ENCODE peak calls at places on chromosomes 13 and 19, in seven cellular contexts. R, I, S, H, E, Z and Q are unnamed samples.

GRCh38 chr19:7801020-7801570 is 28.9 kb upstream of the EVI5L start:
- DNase-seq in R (no peak), I (no peak), S (no peak), H (no peak), E (no peak), Z (no peak), Q (no peak)

GRCh38 chr19:11887618-11888531 is at the start of gene ZNF69:
- DNase-seq in R (peak; percentile 82), I (peak; percentile 94), S (peak; percentile 43), H (peak; percentile 63), E (peak; percentile 92), Z (peak; percentile 89), Q (peak; percentile 91)

GRCh38 chr13:33514362-33514761 is 228.8 kb upstream of the STARD13 start:
- DNase-seq in R (no peak), I (no peak), S (no peak), H (no peak), E (no peak), Z (no peak), Q (no peak)

GRCh38 chr13:79457948-79458347 is 23.0 kb upstream of the NDFIP2 start:
- DNase-seq in R (peak; percentile 71), I (no peak), S (no peak), H (peak; percentile 77), E (no peak), Z (no peak), Q (no peak)

GRCh38 chr19:18046066-18046718 is 38.2 kb downstream of the ARRDC2 start:
- DNase-seq in R (peak; percentile 55), I (peak; percentile 43), S (no peak), H (peak; percentile 50), E (no peak), Z (peak; percentile 55), Q (peak; percentile 81)

GRCh38 chr13:24995225-24995804 is 100.6 kb upstream of the PABPC3 start:
- DNase-seq in R (peak; percentile 90), I (peak; percentile 76), S (peak; percentile 32), H (peak; percentile 89), E (no peak), Z (peak; percentile 62), Q (peak; percentile 63)

GRCh38 chr19:2038284-2039081 is 12.6 kb downstream of the MKNK2 start:
- DNase-seq in R (no peak), I (no peak), S (no peak), H (no peak), E (no peak), Z (no peak), Q (peak; percentile 46)

GRCh38 chr19:38737297-38737865 is 6.9 kb downstream of the CAPN12 start:
- DNase-seq in R (no peak), I (no peak), S (no peak), H (no peak), E (no peak), Z (no peak), Q (no peak)

GRCh38 chr13:59879281-59879680 is 284.4 kb downstream of the DIAPH3 start:
- DNase-seq in R (peak; percentile 5), I (no peak), S (no peak), H (peak; percentile 5), E (no peak), Z (no peak), Q (no peak)

GRCh38 chr13:89269737-89270136 is 1598.6 kb downstream of the SLITRK5 start:
- DNase-seq in R (no peak), I (no peak), S (no peak), H (no peak), E (no peak), Z (no peak), Q (no peak)

GRCh38 chr13:114096811-114097503 is 35.5 kb downstream of the RASA3 start:
- DNase-seq in R (no peak), I (no peak), S (no peak), H (no peak), E (peak; percentile 56), Z (no peak), Q (peak; percentile 63)

GRCh38 chr13:24043590-24044350 is 116.8 kb upstream of the SPATA13 start:
- DNase-seq in R (no peak), I (no peak), S (no peak), H (no peak), E (no peak), Z (peak; percentile 42), Q (no peak)

GRCh38 chr13:39956036-39956435 is 300.6 kb downstream of the COG6 start:
- DNase-seq in R (no peak), I (no peak), S (no peak), H (no peak), E (no peak), Z (no peak), Q (no peak)

GRCh38 chr19:4581381-4582111 is 22.1 kb upstream of the SEMA6B start:
- DNase-seq in R (peak; percentile 58), I (no peak), S (no peak), H (no peak), E (no peak), Z (peak; percentile 33), Q (no peak)

GRCh38 chr19:5086725-5087439 is 118.0 kb downstream of the KDM4B start:
- DNase-seq in R (no peak), I (no peak), S (no peak), H (no peak), E (no peak), Z (no peak), Q (no peak)

GRCh38 chr13:35917252-35917941 is 213.8 kb downstream of the DCLK1 start:
- DNase-seq in R (peak; percentile 10), I (no peak), S (no peak), H (no peak), E (no peak), Z (no peak), Q (no peak)
- H3K27ac ChIP-seq in R (no peak overlapping the region), I (no peak overlapping the region), S (no peak overlapping the region), H (no peak overlapping the region), E (peak overlapping the region; percentile 36), Z (no peak overlapping the region), Q (no peak overlapping the region)

DNA sequence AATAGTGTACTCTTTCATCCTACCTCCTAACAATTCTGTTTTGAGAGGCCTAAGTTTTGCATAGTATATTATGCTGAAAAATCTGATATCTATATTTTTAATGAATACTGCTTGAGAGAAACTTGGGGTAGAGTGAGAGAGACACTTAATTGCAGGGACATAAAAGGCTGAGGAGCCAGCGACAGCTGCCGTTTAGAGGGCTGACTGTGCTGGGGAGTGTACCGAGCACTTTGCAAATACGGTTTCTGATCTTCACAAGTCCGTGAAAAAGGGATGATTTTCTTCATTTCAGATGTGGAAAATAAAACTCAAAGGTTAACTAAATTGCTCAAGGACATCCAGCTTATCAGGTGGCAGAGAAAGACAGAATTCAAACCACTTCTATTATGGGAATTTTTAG is 97.4 kb downstream of the CAB39L start:
- DNase-seq in R (no peak), I (no peak), S (no peak), H (no peak), E (no peak), Z (no peak), Q (no peak)
- H3K36me3 ChIP-seq in R (no peaks in the 10 kb centered on the region), I (no peaks in the 10 kb centered on the region), S (no peaks in the 10 kb centered on the region), H (no peaks in the 10 kb centered on the region), E (peaks cover 36% of the 10 kb centered on the region), Z (peaks cover 9% of the 10 kb centered on the region), Q (no peaks in the 10 kb centered on the region)

GRCh38 chr13:72696590-72696989 is 30.8 kb downstream of the MZT1 start:
- DNase-seq in R (peak; percentile 34), I (no peak), S (no peak), H (peak; percentile 55), E (no peak), Z (no peak), Q (no peak)

GRCh38 chr13:72694314-72694713 is 33.1 kb downstream of the MZT1 start:
- DNase-seq in R (peak; percentile 15), I (no peak), S (no peak), H (no peak), E (no peak), Z (no peak), Q (no peak)

GRCh38 chr13:72693832-72694231 is 33.6 kb downstream of the MZT1 start:
- DNase-seq in R (no peak), I (no peak), S (no peak), H (no peak), E (no peak), Z (no peak), Q (no peak)

GRCh38 chr13:72689181-72689696 is 38.2 kb downstream of the MZT1 start:
- DNase-seq in R (no peak), I (no peak), S (no peak), H (no peak), E (no peak), Z (no peak), Q (no peak)

GRCh38 chr13:72692884-72693514 is 34.4 kb downstream of the MZT1 start:
- DNase-seq in R (no peak), I (no peak), S (no peak), H (no peak), E (no peak), Z (no peak), Q (no peak)
- H3K27ac ChIP-seq in R (no peak overlapping the region), I (no peak overlapping the region), S (no peak overlapping the region), H (no peak overlapping the region), E (no peak overlapping the region), Z (no peak overlapping the region), Q (no peak overlapping the region)

DNA sequence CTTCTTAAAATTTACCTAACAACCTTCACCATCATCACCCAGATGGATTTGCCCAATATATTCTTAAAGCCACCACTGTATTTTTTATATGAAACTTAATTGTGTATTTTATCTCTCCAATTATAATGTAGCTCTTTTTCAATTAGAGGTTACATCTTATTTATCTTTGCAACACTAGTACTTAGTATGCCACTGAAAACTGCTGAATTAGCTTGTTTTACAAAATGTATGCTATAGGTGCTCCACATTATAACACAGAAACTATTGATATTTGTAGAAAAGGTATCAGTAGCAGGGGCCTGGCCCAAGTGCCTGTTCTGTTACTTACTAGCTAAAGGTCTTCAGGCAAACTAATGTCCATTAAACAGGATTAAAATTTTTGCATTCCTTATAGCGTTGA is 35.8 kb upstream of the PCDH17 start:
- DNase-seq in R (no peak), I (no peak), S (no peak), H (no peak), E (no peak), Z (no peak), Q (no peak)
- H3K36me3 ChIP-seq in R (no peaks in the 10 kb centered on the region), I (no peaks in the 10 kb centered on the region), S (no peaks in the 10 kb centered on the region), H (no peaks in the 10 kb centered on the region), E (no peaks in the 10 kb centered on the region), Z (no peaks in the 10 kb centered on the region), Q (no peaks in the 10 kb centered on the region)